ENCODE peak calls at places on chromosomes 16 and 17, in nine cellular contexts. L, A, U, P, I, C, B, W and S are unnamed samples.

GRCh38 chr17:80376531-80376930 is 38.4 kb upstream of the ENDOV start:
- DNase-seq in U (no peak), I (no peak), P (no peak), L (no peak), B (peak), A (no peak), W (no peak), C (no peak), S (no peak)

GRCh38 chr17:48545022-48545376 is at the start of gene HOXB2:
- DNase-seq in C (no peak), U (no peak), L (peak), B (no peak), I (no peak), A (no peak), P (no peak), W (no peak), S (no peak)

GRCh38 chr17:45246338-45246737 is 15.6 kb downstream of the SPATA32 start:
- DNase-seq in C (no peak), U (no peak), A (no peak), B (no peak), W (no peak), P (no peak), I (no peak), L (no peak), S (no peak)

GRCh38 chr17:68197091-68197996 is 50.5 kb upstream of the AMZ2 start:
- DNase-seq in I (peak), P (no peak), L (no peak), C (peak), W (no peak), B (peak), U (no peak), A (peak), S (no peak)

GRCh38 chr16:73885319-73885718 is 411.3 kb upstream of the PSMD7 start:
- DNase-seq in U (no peak), I (no peak), C (no peak), W (no peak), B (no peak), A (no peak), P (no peak), L (no peak), S (no peak)

GRCh38 chr17:21058098-21058893 is 15.5 kb upstream of the USP22 start:
- DNase-seq in C (no peak), P (no peak), U (no peak), I (no peak), B (peak), L (no peak), A (no peak), W (no peak), S (no peak)

GRCh38 chr16:49376206-49376605 is 2.6 kb downstream of the C16orf78 start:
- DNase-seq in P (no peak), B (no peak), L (no peak), W (no peak), U (no peak), I (no peak), A (no peak), C (no peak), S (no peak)

GRCh38 chr17:9768381-9768934 is 22.9 kb downstream of the DHRS7C start:
- DNase-seq in B (peak), I (no peak), A (no peak), W (no peak), U (no peak), L (peak), P (no peak), C (no peak), S (no peak)

GRCh38 chr16:10521681-10522274 is 58.6 kb downstream of the EMP2 start:
- DNase-seq in P (peak), U (peak), L (peak), I (peak), B (peak), A (peak), W (no peak), C (peak), S (peak)

GRCh38 chr16:69217433-69217832 is 30.5 kb downstream of the SNTB2 start:
- DNase-seq in P (no peak), C (no peak), I (no peak), B (no peak), L (no peak), U (no peak), W (no peak), A (no peak), S (no peak)